ENCODE peak calls at places on chromosome 21, in eight cellular contexts. E, V, I, G, W, Z, P and Q are unnamed samples.

GRCh38 chr21:32411366-32412161 is 942 bp upstream of the EVA1C start:
- DNase-seq in Z (no peak), V (peak; percentile 97), G (peak; percentile 71), E (peak; percentile 90), I (peak; percentile 84), P (no peak), W (peak; percentile 67), Q (peak; percentile 70)

GRCh38 chr21:34116569-34116968 is 43.2 kb downstream of the MRPS6 start:
- DNase-seq in P (no peak), W (peak; percentile 61), I (no peak), V (no peak), E (no peak), G (no peak), Z (no peak), Q (no peak)

GRCh38 chr21:26813426-26813998 is 31.7 kb downstream of the ADAMTS1 start:
- DNase-seq in P (no peak), W (no peak), E (no peak), I (no peak), G (no peak), V (no peak), Z (no peak), Q (no peak)

GRCh38 chr21:26766826-26767325 is 78.3 kb downstream of the ADAMTS1 start:
- DNase-seq in Z (no peak), P (no peak), W (peak; percentile 10), G (no peak), E (no peak), V (no peak), I (no peak), Q (no peak)

GRCh38 chr21:22516230-22516629 is 1518.0 kb downstream of the NCAM2 start:
- DNase-seq in I (no peak), V (no peak), E (no peak), G (no peak), Z (peak; percentile 93), P (no peak), W (no peak), Q (no peak)

GRCh38 chr21:17612023-17612564 is 607 bp downstream of the BTG3 start:
- DNase-seq in E (peak; percentile 23), P (peak; percentile 58), I (peak; percentile 40), G (peak; percentile 71), Z (no peak), W (peak; percentile 63), V (peak; percentile 84), Q (no peak)

GRCh38 chr21:14403681-14404318 is 20.9 kb upstream of the HSPA13 start:
- DNase-seq in I (peak; percentile 58), G (no peak), V (no peak), Z (peak; percentile 17), E (no peak), P (no peak), W (peak; percentile 47), Q (no peak)

GRCh38 chr21:16124397-16125130 is 394.8 kb downstream of the USP25 start:
- DNase-seq in G (no peak), Z (no peak), V (no peak), P (no peak), I (peak; percentile 97), W (peak; percentile 24), E (peak; percentile 43), Q (no peak)

GRCh38 chr21:38768385-38769071 is 37.2 kb upstream of the ETS2 start:
- DNase-seq in V (no peak), I (peak; percentile 99), P (no peak), G (no peak), E (no peak), Z (no peak), W (peak; percentile 68), Q (no peak)

GRCh38 chr21:14545906-14546480 is at the start of gene SAMSN1:
- DNase-seq in V (no peak), P (no peak), Z (peak; percentile 83), E (peak; percentile 26), W (no peak), G (no peak), I (no peak), Q (no peak)

GRCh38 chr21:29371464-29371863 is 72.7 kb downstream of the BACH1 start:
- DNase-seq in E (no peak), G (peak; percentile 5), Z (no peak), P (no peak), W (no peak), I (no peak), V (no peak), Q (no peak)

GRCh38 chr21:41642399-41642798 is 124.5 kb downstream of the RIPK4 start:
- DNase-seq in I (peak; percentile 11), V (no peak), G (no peak), Z (no peak), E (no peak), P (no peak), W (no peak), Q (no peak)
- H3K27ac ChIP-seq in I (peak overlapping the region; percentile 75), V (no peak overlapping the region), G (no peak overlapping the region), Z (no peak overlapping the region), E (peak overlapping the region; percentile 86), P (peak overlapping the region; percentile 99), W (peak overlapping the region; percentile 82), Q (no peak overlapping the region)

GRCh38 chr21:36769051-36769867 is 70.3 kb downstream of the SIM2 start:
- DNase-seq in E (no peak), Z (no peak), I (peak; percentile 60), W (no peak), P (no peak), V (no peak), G (no peak), Q (no peak)

GRCh38 chr21:36767096-36767495 is 68.2 kb downstream of the SIM2 start:
- DNase-seq in I (no peak), V (no peak), W (no peak), E (no peak), Z (no peak), G (no peak), P (no peak), Q (no peak)

GRCh38 chr21:36765229-36765628 is 66.3 kb downstream of the SIM2 start:
- DNase-seq in P (no peak), W (no peak), Z (no peak), V (no peak), E (no peak), I (no peak), G (no peak), Q (no peak)

GRCh38 chr21:36766511-36766910 is 67.6 kb downstream of the SIM2 start:
- DNase-seq in W (no peak), I (no peak), Z (no peak), G (no peak), P (no peak), E (no peak), V (no peak), Q (no peak)

GRCh38 chr21:36768496-36768895 is 69.6 kb downstream of the SIM2 start:
- DNase-seq in I (no peak), W (no peak), Z (no peak), V (no peak), E (no peak), P (no peak), G (no peak), Q (peak; percentile 60)
- H3K27ac ChIP-seq in I (no peak overlapping the region), W (peak overlapping the region; percentile 29), Z (no peak overlapping the region), V (no peak overlapping the region), E (peak overlapping the region; percentile 81), P (no peak overlapping the region), G (peak overlapping the region; percentile 9), Q (peak overlapping the region; percentile 91)

DNA sequence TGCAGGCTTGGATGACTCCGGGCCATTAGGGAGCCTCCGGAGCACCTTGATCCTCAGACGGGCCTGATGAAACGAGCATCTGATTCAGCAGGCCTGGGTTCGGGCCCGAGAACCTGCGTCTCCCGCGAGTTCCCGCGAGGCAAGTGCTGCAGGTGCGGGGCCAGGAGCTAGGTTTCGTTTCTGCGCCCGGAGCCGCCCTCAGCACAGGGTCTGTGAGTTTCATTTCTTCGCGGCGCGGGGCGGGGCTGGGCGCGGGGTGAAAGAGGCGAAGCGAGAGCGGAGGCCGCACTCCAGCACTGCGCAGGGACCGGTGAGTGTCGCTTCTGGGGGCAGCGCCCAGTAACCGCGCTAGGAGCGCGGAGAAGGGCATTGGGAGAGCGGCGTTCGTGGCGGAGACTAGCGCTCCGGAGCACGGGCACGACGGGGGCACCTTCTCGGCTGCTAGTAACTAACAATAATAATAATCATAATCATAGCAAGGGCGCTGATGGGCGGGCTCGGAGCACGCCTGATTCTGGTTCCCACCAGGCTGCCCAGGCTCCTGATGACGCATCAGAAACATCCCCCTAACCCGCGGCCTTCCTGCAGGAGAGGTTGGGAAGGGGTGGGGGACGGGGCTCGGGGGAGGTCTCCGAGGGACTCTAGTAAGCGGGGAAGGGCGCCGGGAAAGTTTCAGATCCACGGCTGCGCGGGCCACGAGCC is at the start of gene MX1:
- DNase-seq in I (peak; percentile 47), W (peak; percentile 81), E (peak; percentile 64), G (peak; percentile 75), P (no peak), V (peak; percentile 90), Z (no peak), Q (no peak)
- H3K27ac ChIP-seq in I (no peak within 1 kb of the TSS), W (no peak within 1 kb of the TSS), E (peak within 1 kb of the TSS; percentile 86), G (no peak within 1 kb of the TSS), P (no peak within 1 kb of the TSS), V (peak within 1 kb of the TSS; percentile 43), Z (no peak within 1 kb of the TSS), Q (peak within 1 kb of the TSS; percentile 64)

GRCh38 chr21:36080386-36080785 is 10.6 kb downstream of the CBR1 start:
- DNase-seq in Z (no peak), V (no peak), G (no peak), E (no peak), P (no peak), W (no peak), I (no peak), Q (no peak)

GRCh38 chr21:36079671-36080070 is 9.8 kb downstream of the CBR1 start:
- DNase-seq in G (no peak), V (no peak), W (no peak), Z (no peak), E (no peak), I (no peak), P (no peak), Q (no peak)

GRCh38 chr21:36077758-36078157 is 7.9 kb downstream of the CBR1 start:
- DNase-seq in I (no peak), E (no peak), W (no peak), Z (no peak), V (no peak), P (no peak), G (no peak), Q (no peak)

GRCh38 chr21:36076878-36077658 is 7.2 kb downstream of the CBR1 start:
- DNase-seq in V (no peak), E (no peak), P (no peak), G (no peak), W (no peak), I (no peak), Z (no peak), Q (no peak)

DNA sequence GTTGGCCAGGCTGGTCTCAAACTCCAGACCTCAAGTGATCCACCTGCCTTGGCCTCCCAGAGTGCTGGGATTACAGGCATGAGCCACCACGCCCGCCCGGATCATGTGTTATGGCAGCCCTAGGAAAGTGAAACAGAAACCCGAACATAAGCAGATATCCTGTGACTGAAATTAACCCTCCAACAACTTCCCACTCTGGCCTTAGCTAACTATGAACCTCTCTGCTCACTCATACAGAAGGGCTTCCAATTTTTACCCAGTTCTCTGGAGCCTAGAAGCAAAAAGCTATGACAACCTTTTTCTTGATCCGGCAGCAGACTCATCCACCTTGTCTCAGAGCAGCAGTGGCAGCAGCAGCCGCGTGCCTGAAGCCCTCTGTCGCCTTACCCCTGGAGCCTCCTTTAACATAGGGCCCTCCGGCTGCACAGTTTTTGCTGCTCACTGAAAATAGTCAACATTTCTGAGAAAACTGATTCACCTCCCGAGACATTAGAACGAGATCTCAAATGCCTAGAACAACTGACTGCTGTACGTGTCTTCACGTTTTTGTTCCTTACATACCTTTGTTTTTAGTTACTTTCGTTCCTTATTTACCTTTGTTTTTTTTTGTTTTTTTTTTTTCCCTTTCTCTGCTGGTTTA is 9.3 kb downstream of the CBR1 start:
- DNase-seq in V (no peak), E (peak; percentile 15), Z (no peak), I (peak; percentile 6), G (no peak), P (no peak), W (no peak), Q (no peak)
- H3K27ac ChIP-seq in V (no peak overlapping the region), E (no peak overlapping the region), Z (no peak overlapping the region), I (no peak overlapping the region), G (no peak overlapping the region), P (no peak overlapping the region), W (no peak overlapping the region), Q (no peak overlapping the region)

GRCh38 chr21:44377201-44377921 is 23.9 kb downstream of the TRPM2 start:
- DNase-seq in E (no peak), I (no peak), G (peak; percentile 72), W (no peak), V (peak; percentile 59), P (no peak), Z (no peak), Q (no peak)
- H3K27ac ChIP-seq in E (no peak overlapping the region), I (no peak overlapping the region), G (no peak overlapping the region), W (no peak overlapping the region), V (no peak overlapping the region), P (no peak overlapping the region), Z (no peak overlapping the region), Q (no peak overlapping the region)